ENCODE peak calls at places on chromosome 9, in nine cellular contexts. L, N, B, H, P, F, V, O and J are unnamed samples.

GRCh38 chr9:97384406-97385262 is 27.3 kb upstream of the TDRD7 start:
- DNase-seq in V (no peak), B (no peak), O (no peak), L (no peak), N (no peak), P (no peak), H (no peak), F (no peak), J (no peak)

GRCh38 chr9:124660341-124660801 is 110.7 kb downstream of the NR6A1 start:
- DNase-seq in V (no peak), L (no peak), H (peak), O (peak), N (no peak), P (no peak), B (peak), F (peak), J (peak)

GRCh38 chr9:13386935-13387667 is 107.6 kb upstream of the MPDZ start:
- DNase-seq in H (no peak), N (no peak), L (no peak), P (no peak), V (no peak), O (no peak), F (peak), B (no peak), J (no peak)

GRCh38 chr9:129627556-129628492 is 1.9 kb downstream of the NTMT1 start:
- DNase-seq in H (no peak), P (no peak), B (no peak), N (no peak), O (no peak), V (no peak), L (no peak), F (no peak), J (no peak)

GRCh38 chr9:6105738-6106137 is 90.3 kb upstream of the RANBP6 start:
- DNase-seq in F (no peak), B (no peak), O (no peak), P (no peak), H (no peak), N (no peak), V (no peak), L (no peak), J (no peak)

GRCh38 chr9:130445268-130445983 is 665 bp downstream of the ASS1 start:
- DNase-seq in O (no peak), H (no peak), V (no peak), F (peak), P (peak), N (no peak), B (peak), L (no peak), J (no peak)

GRCh38 chr9:113873926-113874325 is 2.2 kb upstream of the ZNF618 start:
- DNase-seq in N (no peak), B (no peak), O (no peak), V (no peak), L (no peak), P (no peak), F (no peak), H (no peak), J (no peak)

GRCh38 chr9:103731541-103731940 is 362.6 kb upstream of the SMC2 start:
- DNase-seq in F (peak), L (no peak), P (no peak), H (no peak), V (no peak), N (no peak), B (no peak), O (no peak), J (no peak)

GRCh38 chr9:5718296-5719032 is 89.6 kb downstream of the RIC1 start:
- DNase-seq in P (no peak), L (no peak), B (no peak), F (no peak), V (no peak), N (no peak), H (no peak), O (no peak), J (no peak)

GRCh38 chr9:87148391-87149237 is 201.3 kb upstream of the GAS1 start:
- DNase-seq in H (peak), V (no peak), L (no peak), N (no peak), B (peak), O (no peak), F (peak), P (peak), J (no peak)

GRCh38 chr9:70475211-70475610 is 60.8 kb upstream of the KLF9 start:
- DNase-seq in H (no peak), O (no peak), V (no peak), B (no peak), L (no peak), F (no peak), P (no peak), N (no peak), J (no peak)

GRCh38 chr9:106920701-106921283 is 57.8 kb downstream of the ZNF462 start:
- DNase-seq in H (peak), P (no peak), F (peak), V (peak), B (no peak), L (no peak), O (no peak), N (no peak), J (no peak)

GRCh38 chr9:97508852-97509251 is 7.4 kb downstream of the TMOD1 start:
- DNase-seq in O (no peak), V (no peak), P (no peak), H (no peak), N (no peak), B (no peak), F (no peak), L (no peak), J (no peak)

GRCh38 chr9:136345281-136346156 is 18.0 kb downstream of the DNLZ start:
- DNase-seq in O (no peak), N (no peak), P (peak), H (peak), L (no peak), B (peak), F (peak), V (no peak), J (no peak)

GRCh38 chr9:108928386-108928785 is 5.5 kb downstream of the ELP1 start:
- DNase-seq in N (no peak), B (no peak), F (no peak), P (no peak), L (no peak), H (no peak), V (no peak), O (no peak), J (no peak)

GRCh38 chr9:123964756-123965155 is 34.8 kb upstream of the DENND1A start:
- DNase-seq in L (no peak), O (no peak), V (no peak), P (no peak), F (no peak), B (no peak), N (no peak), H (no peak), J (no peak)

GRCh38 chr9:114448706-114449105 is 56.6 kb downstream of the WHRN start:
- DNase-seq in H (no peak), B (no peak), F (peak), V (no peak), P (no peak), L (no peak), O (peak), N (no peak), J (no peak)

GRCh38 chr9:135355466-135356420 is 123.8 kb upstream of the PPP1R26 start:
- DNase-seq in L (no peak), B (no peak), O (no peak), F (no peak), N (no peak), P (no peak), V (no peak), H (no peak), J (no peak)

GRCh38 chr9:94929373-94929764 is 202.9 kb downstream of the AOPEP start:
- DNase-seq in V (no peak), N (no peak), H (no peak), F (peak), O (no peak), P (no peak), L (no peak), B (no peak), J (no peak)

GRCh38 chr9:120742951-120743416 is 28.7 kb upstream of the MEGF9 start:
- DNase-seq in N (peak), H (no peak), F (peak), L (peak), O (no peak), B (no peak), V (peak), P (no peak), J (no peak)

GRCh38 chr9:37706290-37706689 is 47.3 kb upstream of the TRMT10B start:
- DNase-seq in N (no peak), B (no peak), V (no peak), O (no peak), L (no peak), P (no peak), F (no peak), H (no peak), J (no peak)

GRCh38 chr9:113238859-113239231 is 17.5 kb downstream of the SLC31A1 start:
- DNase-seq in P (no peak), F (peak), N (no peak), O (no peak), V (no peak), H (no peak), B (no peak), L (no peak), J (no peak)

GRCh38 chr9:6787793-6788174 is 30.0 kb downstream of the KDM4C start:
- DNase-seq in F (peak), L (no peak), O (no peak), V (no peak), B (no peak), H (no peak), P (no peak), N (no peak), J (no peak)

GRCh38 chr9:131179561-131180219 is 54.3 kb downstream of the NUP214 start:
- DNase-seq in N (peak), V (no peak), F (peak), P (no peak), O (no peak), H (no peak), L (no peak), B (no peak), J (no peak)

GRCh38 chr9:89362647-89363310 is 44.5 kb downstream of the SECISBP2 start:
- DNase-seq in F (no peak), L (no peak), P (no peak), H (no peak), O (no peak), B (no peak), N (no peak), V (no peak), J (no peak)

GRCh38 chr9:88722753-88723152 is 187.8 kb downstream of the NXNL2 start:
- DNase-seq in P (no peak), N (no peak), V (no peak), H (no peak), L (no peak), O (no peak), F (peak), B (no peak), J (no peak)

GRCh38 chr9:19875291-19875910 is 86.6 kb upstream of the SLC24A2 start:
- DNase-seq in F (peak), B (no peak), P (no peak), O (no peak), H (no peak), N (no peak), L (no peak), V (no peak), J (no peak)

GRCh38 chr9:71812385-71812784 is 44.1 kb upstream of the CEMIP2 start:
- DNase-seq in N (no peak), B (no peak), H (peak), F (peak), L (no peak), O (no peak), P (peak), V (no peak), J (no peak)

GRCh38 chr9:69604568-69605219 is 67.5 kb downstream of the APBA1 start:
- DNase-seq in H (no peak), P (no peak), V (no peak), O (no peak), L (no peak), N (no peak), F (no peak), B (no peak), J (no peak)

GRCh38 chr9:137189297-137190295 is 1.1 kb downstream of the SSNA1 start:
- DNase-seq in B (no peak), O (no peak), F (no peak), L (no peak), N (no peak), V (no peak), H (no peak), P (no peak), J (no peak)

GRCh38 chr9:115606851-115607250 is 488.9 kb upstream of the TNC start:
- DNase-seq in P (no peak), N (no peak), H (no peak), V (no peak), L (no peak), B (no peak), F (no peak), O (no peak), J (no peak)

GRCh38 chr9:94610181-94610591 is 16.6 kb upstream of the FBP2 start:
- DNase-seq in F (peak), L (no peak), V (no peak), B (no peak), O (no peak), H (no peak), N (no peak), P (no peak), J (no peak)